ENCODE peak calls at places on chromosome 6, in seven cellular contexts. One of them, this sample, is unnamed.

GRCh38 chr6:116159782-116160524 is 34.0 kb upstream of the COL10A1 start:
- DNase-seq in fibroblast of villous mesenchyme: peak
- DNase-seq in kidney glomerular epithelial cell: no peak
- DNase-seq in neural crest cell: no peak
- DNase-seq in activated naive CD8-positive, alpha-beta T cell treated with anti-CD3 and anti-CD28 coated beads, Interleukin-2, amount 10 ng/mL, durations not matched to agents 7 days and 5 days: no peak
- DNase-seq in HS-27A: no peak
- DNase-seq in glomerular endothelial cell: no peak
- DNase-seq in this sample: no peak

GRCh38 chr6:165889636-165890403 is 226.8 kb upstream of the PDE10A start:
- DNase-seq in fibroblast of villous mesenchyme: peak
- DNase-seq in kidney glomerular epithelial cell: peak
- DNase-seq in neural crest cell: peak
- DNase-seq in activated naive CD8-positive, alpha-beta T cell treated with anti-CD3 and anti-CD28 coated beads, Interleukin-2, amount 10 ng/mL, durations not matched to agents 7 days and 5 days: no peak
- DNase-seq in HS-27A: no peak
- DNase-seq in glomerular endothelial cell: no peak
- DNase-seq in this sample: peak

GRCh38 chr6:33983109-33983475 is 162.8 kb downstream of the GRM4 start:
- DNase-seq in fibroblast of villous mesenchyme: peak
- DNase-seq in kidney glomerular epithelial cell: no peak
- DNase-seq in neural crest cell: no peak
- DNase-seq in activated naive CD8-positive, alpha-beta T cell treated with anti-CD3 and anti-CD28 coated beads, Interleukin-2, amount 10 ng/mL, durations not matched to agents 7 days and 5 days: no peak
- DNase-seq in HS-27A: no peak
- DNase-seq in glomerular endothelial cell: no peak
- DNase-seq in this sample: peak

GRCh38 chr6:27141472-27142015 is 106.0 kb upstream of the PRSS16 start:
- DNase-seq in fibroblast of villous mesenchyme: no peak
- DNase-seq in kidney glomerular epithelial cell: no peak
- DNase-seq in neural crest cell: no peak
- DNase-seq in activated naive CD8-positive, alpha-beta T cell treated with anti-CD3 and anti-CD28 coated beads, Interleukin-2, amount 10 ng/mL, durations not matched to agents 7 days and 5 days: no peak
- DNase-seq in HS-27A: no peak
- DNase-seq in glomerular endothelial cell: no peak
- DNase-seq in this sample: no peak

GRCh38 chr6:45327956-45328522 is at the start of gene RUNX2:
- DNase-seq in fibroblast of villous mesenchyme: peak
- DNase-seq in kidney glomerular epithelial cell: no peak
- DNase-seq in neural crest cell: no peak
- DNase-seq in activated naive CD8-positive, alpha-beta T cell treated with anti-CD3 and anti-CD28 coated beads, Interleukin-2, amount 10 ng/mL, durations not matched to agents 7 days and 5 days: peak
- DNase-seq in HS-27A: peak
- DNase-seq in glomerular endothelial cell: no peak
- DNase-seq in this sample: no peak

GRCh38 chr6:35955521-35955920 is 34.6 kb upstream of the SRPK1 start:
- DNase-seq in fibroblast of villous mesenchyme: no peak
- DNase-seq in kidney glomerular epithelial cell: no peak
- DNase-seq in neural crest cell: no peak
- DNase-seq in activated naive CD8-positive, alpha-beta T cell treated with anti-CD3 and anti-CD28 coated beads, Interleukin-2, amount 10 ng/mL, durations not matched to agents 7 days and 5 days: no peak
- DNase-seq in HS-27A: no peak
- DNase-seq in glomerular endothelial cell: no peak
- DNase-seq in this sample: no peak

GRCh38 chr6:111263837-111264236 is 176.5 kb downstream of the SLC16A10 start:
- DNase-seq in fibroblast of villous mesenchyme: peak
- DNase-seq in kidney glomerular epithelial cell: no peak
- DNase-seq in neural crest cell: no peak
- DNase-seq in activated naive CD8-positive, alpha-beta T cell treated with anti-CD3 and anti-CD28 coated beads, Interleukin-2, amount 10 ng/mL, durations not matched to agents 7 days and 5 days: no peak
- DNase-seq in HS-27A: peak
- DNase-seq in glomerular endothelial cell: no peak
- DNase-seq in this sample: no peak

GRCh38 chr6:154432533-154433476 is 76.2 kb upstream of the IPCEF1 start:
- DNase-seq in fibroblast of villous mesenchyme: peak
- DNase-seq in kidney glomerular epithelial cell: no peak
- DNase-seq in neural crest cell: no peak
- DNase-seq in activated naive CD8-positive, alpha-beta T cell treated with anti-CD3 and anti-CD28 coated beads, Interleukin-2, amount 10 ng/mL, durations not matched to agents 7 days and 5 days: no peak
- DNase-seq in HS-27A: no peak
- DNase-seq in glomerular endothelial cell: no peak
- DNase-seq in this sample: no peak

GRCh38 chr6:17602888-17603287 is 2.8 kb downstream of the FAM8A1 start:
- DNase-seq in fibroblast of villous mesenchyme: no peak
- DNase-seq in kidney glomerular epithelial cell: peak
- DNase-seq in neural crest cell: no peak
- DNase-seq in activated naive CD8-positive, alpha-beta T cell treated with anti-CD3 and anti-CD28 coated beads, Interleukin-2, amount 10 ng/mL, durations not matched to agents 7 days and 5 days: no peak
- DNase-seq in HS-27A: no peak
- DNase-seq in glomerular endothelial cell: no peak
- DNase-seq in this sample: peak

GRCh38 chr6:89520730-89521129 is 87.8 kb downstream of the ANKRD6 start:
- DNase-seq in fibroblast of villous mesenchyme: no peak
- DNase-seq in kidney glomerular epithelial cell: peak
- DNase-seq in neural crest cell: no peak
- DNase-seq in activated naive CD8-positive, alpha-beta T cell treated with anti-CD3 and anti-CD28 coated beads, Interleukin-2, amount 10 ng/mL, durations not matched to agents 7 days and 5 days: no peak
- DNase-seq in HS-27A: no peak
- DNase-seq in glomerular endothelial cell: no peak
- DNase-seq in this sample: no peak

GRCh38 chr6:38915205-38915925 is 133.2 kb upstream of the GLP1R start:
- DNase-seq in fibroblast of villous mesenchyme: no peak
- DNase-seq in kidney glomerular epithelial cell: no peak
- DNase-seq in neural crest cell: no peak
- DNase-seq in activated naive CD8-positive, alpha-beta T cell treated with anti-CD3 and anti-CD28 coated beads, Interleukin-2, amount 10 ng/mL, durations not matched to agents 7 days and 5 days: no peak
- DNase-seq in HS-27A: no peak
- DNase-seq in glomerular endothelial cell: no peak
- DNase-seq in this sample: no peak

GRCh38 chr6:43952746-43953145 is 174.5 kb downstream of the MRPL14 start:
- DNase-seq in fibroblast of villous mesenchyme: no peak
- DNase-seq in kidney glomerular epithelial cell: no peak
- DNase-seq in neural crest cell: no peak
- DNase-seq in activated naive CD8-positive, alpha-beta T cell treated with anti-CD3 and anti-CD28 coated beads, Interleukin-2, amount 10 ng/mL, durations not matched to agents 7 days and 5 days: peak
- DNase-seq in HS-27A: no peak
- DNase-seq in glomerular endothelial cell: no peak
- DNase-seq in this sample: peak

GRCh38 chr6:39688494-39688893 is 36.7 kb downstream of the KIF6 start:
- DNase-seq in fibroblast of villous mesenchyme: peak
- DNase-seq in kidney glomerular epithelial cell: no peak
- DNase-seq in neural crest cell: no peak
- DNase-seq in activated naive CD8-positive, alpha-beta T cell treated with anti-CD3 and anti-CD28 coated beads, Interleukin-2, amount 10 ng/mL, durations not matched to agents 7 days and 5 days: no peak
- DNase-seq in HS-27A: no peak
- DNase-seq in glomerular endothelial cell: no peak
- DNase-seq in this sample: no peak